ENCODE peak calls at places on chromosomes 12 and 14, in four cellular contexts. M, Y, T and B are unnamed samples.
A peak's percentile ranks its signal among the peaks of the same experiment; 100 is the strongest.

GRCh38 chr12:110200124-110200417 is 75.9 kb downstream of the IFT81 start:
- DNase-seq in Y (no peak), T (no peak), M (no peak), B (no peak)

GRCh38 chr12:125330645-125331341 is 265.6 kb downstream of the AACS start:
- DNase-seq in T (peak; percentile 85), M (no peak), Y (peak; percentile 36), B (peak; percentile 47)

GRCh38 chr14:35398095-35398584 is 6.4 kb downstream of the NFKBIA start:
- DNase-seq in T (no peak), M (no peak), Y (no peak), B (no peak)

GRCh38 chr12:10715491-10715890 is 7.6 kb downstream of the YBX3 start:
- DNase-seq in T (no peak), Y (no peak), M (no peak), B (no peak)

GRCh38 chr14:100446572-100446971 is 123.4 kb downstream of the SLC25A47 start:
- DNase-seq in T (peak; percentile 45), M (no peak), Y (no peak), B (no peak)

GRCh38 chr12:121996050-121996944 is 25.4 kb upstream of the BCL7A start:
- DNase-seq in M (no peak), Y (no peak), T (no peak), B (no peak)

GRCh38 chr14:56147980-56148901 is 30.0 kb downstream of the PELI2 start:
- DNase-seq in M (no peak), Y (no peak), T (no peak), B (no peak)

GRCh38 chr12:27048822-27049752 is 26.7 kb downstream of the MED21 start:
- DNase-seq in Y (no peak), T (no peak), M (no peak), B (peak; percentile 76)

GRCh38 chr14:105200074-105200473 is 19.0 kb upstream of the NUDT14 start:
- DNase-seq in T (no peak), M (no peak), Y (no peak), B (no peak)

GRCh38 chr14:105086833-105087307 is 21.6 kb upstream of the GPR132 start:
- DNase-seq in Y (peak; percentile 76), M (peak; percentile 71), T (peak; percentile 84), B (peak; percentile 46)

GRCh38 chr12:55818886-55819285 is 1.0 kb downstream of the ORMDL2 start:
- DNase-seq in T (no peak), Y (no peak), M (no peak), B (no peak)

GRCh38 chr12:95380997-95381786 is 92.8 kb upstream of the METAP2 start:
- DNase-seq in M (no peak), Y (no peak), T (no peak), B (no peak)

GRCh38 chr12:4700621-4701026 is 19.6 kb upstream of the GALNT8 start:
- DNase-seq in M (no peak), T (no peak), Y (no peak), B (no peak)

GRCh38 chr12:131057211-131057721 is 103.6 kb downstream of the ADGRD1 start:
- DNase-seq in M (no peak), T (no peak), Y (no peak), B (no peak)

GRCh38 chr14:23622990-23623389 is 13.2 kb upstream of the DHRS2 start:
- DNase-seq in T (no peak), M (no peak), Y (no peak), B (no peak)

GRCh38 chr14:92954933-92955332 is 32.0 kb downstream of the CHGA start:
- DNase-seq in T (no peak), M (no peak), Y (no peak), B (no peak)

GRCh38 chr14:59215353-59215752 is 26.9 kb downstream of the DAAM1 start:
- DNase-seq in Y (no peak), M (no peak), T (no peak), B (no peak)

GRCh38 chr14:38553586-38553985 is 297.7 kb upstream of the CLEC14A start:
- DNase-seq in T (no peak), Y (no peak), M (no peak), B (peak; percentile 55)

GRCh38 chr12:71201136-71201679 is 43.4 kb upstream of the TSPAN8 start:
- DNase-seq in Y (no peak), T (no peak), M (no peak), B (no peak)

GRCh38 chr14:95527392-95528002 is 7.4 kb upstream of the GLRX5 start:
- DNase-seq in M (no peak), Y (no peak), T (no peak), B (peak; percentile 73)